ENCODE peak calls at places on chromosomes 13 and 19, in four cellular contexts. One of them, this sample, is unnamed.

GRCh38 chr13:110503037-110503901 is 58.3 kb downstream of the RAB20 start:
- DNase-seq in WTC11: no peak
- DNase-seq in HepG2: no peak
- DNase-seq in K562: peak
- DNase-seq in this sample: no peak

GRCh38 chr19:35719402-35720162 is 1.8 kb downstream of the KMT2B start:
- DNase-seq in WTC11: no peak
- DNase-seq in HepG2: peak
- DNase-seq in K562: no peak
- DNase-seq in this sample: no peak

GRCh38 chr19:4980087-4980486 is 11.2 kb downstream of the KDM4B start:
- DNase-seq in WTC11: no peak
- DNase-seq in HepG2: no peak
- DNase-seq in K562: no peak
- DNase-seq in this sample: no peak

GRCh38 chr19:57632987-57633831 is at the start of gene ZNF211:
- DNase-seq in WTC11: peak
- DNase-seq in HepG2: peak
- DNase-seq in K562: peak
- DNase-seq in this sample: peak

GRCh38 chr13:87893186-87893585 is 222.0 kb downstream of the SLITRK5 start:
- DNase-seq in WTC11: no peak
- DNase-seq in HepG2: no peak
- DNase-seq in K562: no peak
- DNase-seq in this sample: no peak

GRCh38 chr13:43905435-43906031 is 25.8 kb downstream of the LACC1 start:
- DNase-seq in WTC11: no peak
- DNase-seq in HepG2: peak
- DNase-seq in K562: peak
- DNase-seq in this sample: no peak

GRCh38 chr19:40809358-40810086 is 10.5 kb downstream of the EGLN2 start:
- DNase-seq in WTC11: no peak
- DNase-seq in HepG2: no peak
- DNase-seq in K562: no peak
- DNase-seq in this sample: no peak

GRCh38 chr19:10111405-10111811 is at the start of gene P2RY11:
- DNase-seq in WTC11: no peak
- DNase-seq in HepG2: no peak
- DNase-seq in K562: no peak
- DNase-seq in this sample: no peak

GRCh38 chr13:32647926-32648325 is 61.7 kb downstream of the PDS5B start:
- DNase-seq in WTC11: peak
- DNase-seq in HepG2: no peak
- DNase-seq in K562: no peak
- DNase-seq in this sample: no peak

GRCh38 chr19:903266-903797 is 9.7 kb downstream of the R3HDM4 start:
- DNase-seq in WTC11: no peak
- DNase-seq in HepG2: no peak
- DNase-seq in K562: no peak
- DNase-seq in this sample: no peak

GRCh38 chr19:17755977-17756670 is 4.8 kb downstream of the FCHO1 start:
- DNase-seq in WTC11: peak
- DNase-seq in HepG2: no peak
- DNase-seq in K562: peak
- DNase-seq in this sample: peak

GRCh38 chr13:19862511-19863313 is 737 bp downstream of the ZMYM5 start:
- DNase-seq in WTC11: peak
- DNase-seq in HepG2: no peak
- DNase-seq in K562: peak
- DNase-seq in this sample: peak

GRCh38 chr19:36638862-36639510 is 27.7 kb downstream of the ZNF461 start:
- DNase-seq in WTC11: no peak
- DNase-seq in HepG2: no peak
- DNase-seq in K562: no peak
- DNase-seq in this sample: no peak

GRCh38 chr19:32817913-32818476 is 51.6 kb downstream of the SLC7A9 start:
- DNase-seq in WTC11: no peak
- DNase-seq in HepG2: no peak
- DNase-seq in K562: no peak
- DNase-seq in this sample: no peak

GRCh38 chr19:8161135-8161646 is 11.8 kb upstream of the FBN3 start:
- DNase-seq in WTC11: peak
- DNase-seq in HepG2: peak
- DNase-seq in K562: peak
- DNase-seq in this sample: peak

GRCh38 chr13:74372511-74372910 is 238.3 kb upstream of the KLF12 start:
- DNase-seq in WTC11: no peak
- DNase-seq in HepG2: no peak
- DNase-seq in K562: no peak
- DNase-seq in this sample: no peak

GRCh38 chr13:21689097-21689496 is 18.2 kb downstream of the FGF9 start:
- DNase-seq in WTC11: no peak
- DNase-seq in HepG2: no peak
- DNase-seq in K562: no peak
- DNase-seq in this sample: no peak

GRCh38 chr13:91123456-91124127 is 223.9 kb upstream of the MIR17HG start:
- DNase-seq in WTC11: no peak
- DNase-seq in HepG2: no peak
- DNase-seq in K562: no peak
- DNase-seq in this sample: no peak

GRCh38 chr19:6533000-6533328 is 2.1 kb downstream of the TNFSF9 start:
- DNase-seq in WTC11: no peak
- DNase-seq in HepG2: no peak
- DNase-seq in K562: no peak
- DNase-seq in this sample: no peak

GRCh38 chr13:46053162-46054012 is 841 bp upstream of the ZC3H13 start:
- DNase-seq in WTC11: no peak
- DNase-seq in HepG2: no peak
- DNase-seq in K562: no peak
- DNase-seq in this sample: no peak

GRCh38 chr19:2618611-2619010 is 83.9 kb downstream of the GNG7 start:
- DNase-seq in WTC11: no peak
- DNase-seq in HepG2: no peak
- DNase-seq in K562: no peak
- DNase-seq in this sample: no peak

GRCh38 chr19:31613683-31614219 is 264.5 kb upstream of the TSHZ3 start:
- DNase-seq in WTC11: no peak
- DNase-seq in HepG2: no peak
- DNase-seq in K562: no peak
- DNase-seq in this sample: no peak

GRCh38 chr13:113118328-113119021 is 4.1 kb upstream of the F10 start:
- DNase-seq in WTC11: no peak
- DNase-seq in HepG2: no peak
- DNase-seq in K562: no peak
- DNase-seq in this sample: no peak

GRCh38 chr19:18479964-18480723 is 41.7 kb downstream of the ELL start:
- DNase-seq in WTC11: no peak
- DNase-seq in HepG2: no peak
- DNase-seq in K562: no peak
- DNase-seq in this sample: no peak

GRCh38 chr13:110528911-110529310 is 32.6 kb downstream of the RAB20 start:
- DNase-seq in WTC11: no peak
- DNase-seq in HepG2: no peak
- DNase-seq in K562: no peak
- DNase-seq in this sample: no peak

GRCh38 chr13:112711528-112712265 is 21.9 kb downstream of the ATP11A start:
- DNase-seq in WTC11: peak
- DNase-seq in HepG2: peak
- DNase-seq in K562: peak
- DNase-seq in this sample: peak

GRCh38 chr19:3359850-3360493 is 6.4 kb upstream of the NFIC start:
- DNase-seq in WTC11: no peak
- DNase-seq in HepG2: no peak
- DNase-seq in K562: peak
- DNase-seq in this sample: no peak

GRCh38 chr13:25371608-25372274 is at the start of gene ATP8A2:
- DNase-seq in WTC11: peak
- DNase-seq in HepG2: no peak
- DNase-seq in K562: peak
- DNase-seq in this sample: no peak

GRCh38 chr13:67439365-67439764 is 209.2 kb upstream of the PCDH9 start:
- DNase-seq in WTC11: no peak
- DNase-seq in HepG2: no peak
- DNase-seq in K562: no peak
- DNase-seq in this sample: no peak

GRCh38 chr13:90293793-90294361 is 1053.6 kb upstream of the MIR17HG start:
- DNase-seq in WTC11: no peak
- DNase-seq in HepG2: no peak
- DNase-seq in K562: no peak
- DNase-seq in this sample: no peak

GRCh38 chr19:47156861-47157454 is 26.3 kb downstream of the SAE1 start:
- DNase-seq in WTC11: no peak
- DNase-seq in HepG2: no peak
- DNase-seq in K562: no peak
- DNase-seq in this sample: no peak

GRCh38 chr13:25473864-25474263 is 102.1 kb downstream of the ATP8A2 start:
- DNase-seq in WTC11: no peak
- DNase-seq in HepG2: no peak
- DNase-seq in K562: no peak
- DNase-seq in this sample: no peak

GRCh38 chr13:49759503-49759902 is 33.0 kb downstream of the KPNA3 start:
- DNase-seq in WTC11: no peak
- DNase-seq in HepG2: no peak
- DNase-seq in K562: no peak
- DNase-seq in this sample: no peak
- TF ChIP-seq NR3C1 in WTC11: no peak
- TF ChIP-seq NR3C1 in HepG2: no peak
- TF ChIP-seq NR3C1 in K562: no peak
- TF ChIP-seq NR3C1 in this sample: no peak

GRCh38 chr13:27014406-27015359 is 156.9 kb downstream of the USP12 start:
- DNase-seq in WTC11: no peak
- DNase-seq in HepG2: no peak
- DNase-seq in K562: no peak
- DNase-seq in this sample: no peak
- TF ChIP-seq NR3C1 in WTC11: no peak
- TF ChIP-seq NR3C1 in HepG2: no peak
- TF ChIP-seq NR3C1 in K562: no peak
- TF ChIP-seq NR3C1 in this sample: no peak

DNA sequence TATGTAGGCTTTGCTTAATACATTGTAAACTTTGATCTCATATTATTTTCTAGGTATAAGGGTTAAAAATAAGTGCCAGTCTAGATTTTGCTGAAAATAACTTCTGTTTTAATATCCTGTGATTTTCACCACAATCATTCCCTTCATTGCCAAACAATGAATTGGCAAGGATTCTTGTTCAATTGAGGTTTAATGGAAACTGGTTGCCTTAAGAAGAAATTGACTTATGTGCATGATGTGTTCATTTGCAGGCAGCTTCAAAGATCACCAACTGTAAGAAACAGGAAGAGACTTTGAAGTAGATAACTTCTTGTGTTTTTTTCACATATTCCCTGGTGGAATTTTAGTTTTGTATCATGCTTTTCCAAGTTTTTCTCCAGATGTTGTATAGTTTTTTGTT is 108.4 kb downstream of the POSTN start:
- DNase-seq in WTC11: no peak
- DNase-seq in HepG2: no peak
- DNase-seq in K562: no peak
- DNase-seq in this sample: no peak
- TF ChIP-seq NR3C1 in WTC11: no peak
- TF ChIP-seq NR3C1 in HepG2: no peak
- TF ChIP-seq NR3C1 in K562: no peak
- TF ChIP-seq NR3C1 in this sample: no peak

GRCh38 chr13:40522234-40522633 is 144.2 kb downstream of the FOXO1 start:
- DNase-seq in WTC11: no peak
- DNase-seq in HepG2: no peak
- DNase-seq in K562: no peak
- DNase-seq in this sample: no peak

GRCh38 chr13:40528881-40529280 is 137.6 kb downstream of the FOXO1 start:
- DNase-seq in WTC11: no peak
- DNase-seq in HepG2: peak
- DNase-seq in K562: no peak
- DNase-seq in this sample: no peak

GRCh38 chr13:40530961-40531360 is 135.5 kb downstream of the FOXO1 start:
- DNase-seq in WTC11: no peak
- DNase-seq in HepG2: no peak
- DNase-seq in K562: no peak
- DNase-seq in this sample: no peak

GRCh38 chr13:40533072-40533471 is 133.4 kb downstream of the FOXO1 start:
- DNase-seq in WTC11: no peak
- DNase-seq in HepG2: no peak
- DNase-seq in K562: no peak
- DNase-seq in this sample: no peak

DNA sequence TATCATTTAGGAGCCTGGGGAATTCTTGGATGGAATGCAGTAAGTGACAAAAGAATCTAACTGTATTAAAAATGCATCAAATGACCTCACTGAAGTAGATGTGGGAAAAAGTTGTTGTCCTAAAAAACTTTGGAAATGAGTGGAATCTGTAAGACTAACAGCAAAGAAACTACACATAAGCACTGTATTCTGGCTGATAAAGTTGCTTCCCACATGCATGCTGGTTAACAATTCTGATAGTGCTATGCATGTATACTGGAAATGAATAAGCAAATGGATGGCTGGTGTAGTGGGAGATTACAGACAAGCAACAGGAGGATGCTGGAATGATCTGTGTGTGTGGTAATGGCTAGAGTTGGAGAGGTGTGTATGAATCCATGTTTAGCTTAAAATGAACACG is 138.5 kb downstream of the FOXO1 start:
- DNase-seq in WTC11: no peak
- DNase-seq in HepG2: no peak
- DNase-seq in K562: no peak
- DNase-seq in this sample: no peak
- TF ChIP-seq NR3C1 in WTC11: no peak
- TF ChIP-seq NR3C1 in HepG2: no peak
- TF ChIP-seq NR3C1 in K562: no peak
- TF ChIP-seq NR3C1 in this sample: no peak

GRCh38 chr13:28601581-28601980 is 57.3 kb upstream of the POMP start:
- DNase-seq in WTC11: no peak
- DNase-seq in HepG2: no peak
- DNase-seq in K562: no peak
- DNase-seq in this sample: no peak
- TF ChIP-seq NR3C1 in WTC11: no peak
- TF ChIP-seq NR3C1 in HepG2: no peak
- TF ChIP-seq NR3C1 in K562: no peak
- TF ChIP-seq NR3C1 in this sample: no peak